ENCODE peak calls at places on chromosomes 11 and 22, in four cellular contexts. T, N, B and R are unnamed samples.

GRCh38 chr22:46072981-46073682 is 77.2 kb upstream of the PPARA start:
- DNase-seq in N (no peak), T (no peak), B (peak; percentile 2), R (no peak)

GRCh38 chr22:45684169-45684568 is 12.5 kb downstream of the ATXN10 start:
- DNase-seq in B (no peak), T (peak; percentile 14), N (no peak), R (no peak)

GRCh38 chr22:34437140-34437539 is 516.9 kb upstream of the LARGE1 start:
- DNase-seq in T (no peak), B (no peak), N (no peak), R (no peak)

GRCh38 chr11:68412593-68413475 is 47.7 kb upstream of the PPP6R3 start:
- DNase-seq in B (no peak), T (peak; percentile 45), N (no peak), R (no peak)

GRCh38 chr22:29528144-29528543 is 25.4 kb downstream of the THOC5 start:
- DNase-seq in N (no peak), B (no peak), T (no peak), R (no peak)

GRCh38 chr11:85095239-85095638 is 531.9 kb downstream of the DLG2 start:
- DNase-seq in T (no peak), N (no peak), B (no peak), R (no peak)

GRCh38 chr22:16824718-16825687 is at the start of gene XKR3:
- DNase-seq in T (no peak), N (peak; percentile 50), B (no peak), R (no peak)

GRCh38 chr11:79092791-79093313 is 348.0 kb downstream of the TENM4 start:
- DNase-seq in T (peak; percentile 99), N (peak; percentile 100), B (no peak), R (no peak)

GRCh38 chr11:46336781-46337180 is 10.5 kb upstream of the DGKZ start:
- DNase-seq in N (peak; percentile 91), B (no peak), T (peak; percentile 49), R (no peak)

GRCh38 chr11:85236211-85236610 is 390.9 kb downstream of the DLG2 start:
- DNase-seq in T (no peak), B (no peak), N (no peak), R (no peak)

GRCh38 chr11:13859986-13860385 is 102.5 kb upstream of the SPON1 start:
- DNase-seq in B (no peak), N (no peak), T (no peak), R (no peak)
- TF ChIP-seq CTCF in B (no peak), N (no peak), T (no peak), R (no peak)

DNA sequence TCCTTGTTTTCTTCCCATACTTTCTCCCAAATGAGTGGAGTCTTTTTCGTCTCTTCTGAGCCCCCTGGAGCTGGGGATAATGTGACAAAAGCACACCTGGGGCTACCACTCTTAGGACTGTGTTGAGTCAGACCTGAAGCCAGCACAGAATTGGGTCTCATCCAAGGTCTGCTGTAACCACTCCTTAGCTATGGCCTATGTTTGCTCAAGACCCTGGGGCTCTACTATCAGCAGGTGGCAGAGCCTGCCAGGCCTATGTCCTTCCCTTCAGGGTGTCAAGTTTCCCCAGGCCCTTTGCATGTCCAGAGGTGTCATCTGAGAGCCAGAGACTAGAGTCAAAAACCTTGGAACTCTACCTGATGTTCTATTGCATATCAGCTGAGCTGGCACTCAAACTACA is 335.7 kb downstream of the DDX10 start:
- DNase-seq in B (no peak), N (peak; percentile 55), T (no peak), R (no peak)
- TF ChIP-seq CTCF in B (no peak), N (no peak), T (no peak), R (no peak)

DNA sequence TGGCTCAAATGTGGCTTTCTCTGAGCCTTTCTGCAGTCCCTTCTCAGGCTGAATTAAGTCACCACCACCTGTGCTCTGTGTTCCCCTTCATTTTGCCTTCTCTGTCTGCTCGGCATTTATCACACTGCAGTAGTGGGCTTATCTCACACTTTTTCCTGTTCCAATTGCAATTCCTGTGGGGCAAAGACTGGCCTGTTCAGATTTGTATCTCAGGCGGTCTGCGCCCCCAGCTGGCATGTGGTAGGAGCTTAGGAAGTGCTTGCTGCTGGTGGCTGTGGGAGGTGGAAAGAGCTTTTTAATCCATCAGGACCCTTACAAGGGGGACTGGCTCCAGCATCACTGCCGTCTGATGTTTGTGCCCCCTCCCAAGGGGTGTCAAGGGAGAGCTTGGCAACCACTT is 21.2 kb downstream of the BMAL1 start:
- DNase-seq in T (no peak), N (no peak), B (no peak), R (no peak)
- TF ChIP-seq CTCF in T (no peak), N (no peak), B (no peak), R (no peak)

GRCh38 chr11:116357769-116358544 is 414.8 kb downstream of the BUD13 start:
- DNase-seq in T (no peak), N (no peak), B (no peak), R (no peak)
- TF ChIP-seq CTCF in T (no peak), N (no peak), B (no peak), R (peak; percentile 84)

DNA sequence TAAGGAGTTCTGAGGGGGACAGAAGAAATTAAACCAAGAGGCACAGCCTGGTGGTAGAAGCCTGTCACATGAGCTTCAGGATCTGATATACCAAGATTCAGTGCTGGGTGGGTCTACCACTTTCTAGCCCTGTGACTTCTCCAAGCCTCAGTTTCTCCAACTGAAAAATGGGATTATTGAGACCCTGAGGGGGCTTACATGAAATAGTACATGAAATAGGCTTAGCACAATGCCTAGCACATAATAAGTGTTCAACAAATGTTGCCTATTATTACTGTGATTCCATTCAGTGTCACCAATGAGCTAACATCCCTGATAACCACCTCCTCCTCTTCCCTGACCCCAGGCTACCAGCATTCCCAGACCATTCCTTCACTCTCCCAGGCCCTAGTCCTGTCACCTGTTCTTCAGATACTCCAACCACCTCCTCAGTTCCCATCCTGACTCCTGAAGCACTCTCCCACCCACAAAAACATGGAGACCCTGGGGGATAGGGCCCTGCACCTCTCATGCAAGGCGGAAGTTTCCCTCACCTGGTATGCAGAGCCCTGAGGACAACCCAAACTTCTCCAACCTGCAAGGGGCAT is 1.8 kb downstream of the TNKS1BP1 start:
- DNase-seq in N (no peak), B (no peak), T (no peak), R (no peak)
- TF ChIP-seq CTCF in N (no peak), B (no peak), T (no peak), R (peak; percentile 26)

GRCh38 chr22:20803696-20804324 is 29.9 kb downstream of the SERPIND1 start:
- DNase-seq in T (peak; percentile 50), N (peak; percentile 39), B (peak; percentile 53), R (no peak)
- TF ChIP-seq CTCF in T (peak; percentile 65), N (peak; percentile 59), B (peak; percentile 54), R (peak; percentile 69)

GRCh38 chr11:27501102-27501501 is 5.5 kb downstream of the LIN7C start:
- DNase-seq in N (no peak), T (no peak), B (no peak), R (no peak)

GRCh38 chr11:27507561-27508322 is 1.2 kb upstream of the LIN7C start:
- DNase-seq in T (no peak), N (no peak), B (no peak), R (no peak)

GRCh38 chr11:27505781-27506180 is 788 bp downstream of the LIN7C start:
- DNase-seq in N (no peak), B (no peak), T (no peak), R (no peak)

GRCh38 chr11:27509953-27510352 is 3.4 kb upstream of the LIN7C start:
- DNase-seq in N (no peak), B (no peak), T (no peak), R (no peak)

GRCh38 chr11:27506200-27507182 is at the start of gene LIN7C:
- DNase-seq in N (peak; percentile 97), B (peak; percentile 98), T (peak; percentile 96), R (peak; percentile 92)
- TF ChIP-seq CTCF in N (no peak), B (no peak), T (no peak), R (no peak)

GRCh38 chr22:35792501-35792900 is 74.8 kb downstream of the APOL5 start:
- DNase-seq in T (no peak), N (no peak), B (no peak), R (no peak)
- TF ChIP-seq CTCF in T (no peak), N (no peak), B (no peak), R (no peak)